ENCODE peak calls at places on chromosomes 3 and 15, in four cellular contexts. One of them, this sample, is unnamed.

GRCh38 chr3:192831111-192831644 is 86.5 kb downstream of the MB21D2 start:
- DNase-seq in GM12878: no peak
- DNase-seq in K562: no peak
- DNase-seq in HepG2: no peak
- DNase-seq in this sample: no peak

GRCh38 chr15:63872759-63873510 is 39.2 kb upstream of the HERC1 start:
- DNase-seq in K562: no peak
- DNase-seq in HepG2: no peak
- DNase-seq in GM12878: no peak
- DNase-seq in this sample: no peak

GRCh38 chr3:121883507-121883906 is 10.7 kb upstream of the SLC15A2 start:
- DNase-seq in GM12878: no peak
- DNase-seq in K562: peak
- DNase-seq in HepG2: peak
- DNase-seq in this sample: no peak

GRCh38 chr3:71956716-71957115 is 171.8 kb upstream of the PROK2 start:
- DNase-seq in HepG2: no peak
- DNase-seq in K562: peak
- DNase-seq in GM12878: no peak
- DNase-seq in this sample: peak

GRCh38 chr15:45919806-45920205 is 285.0 kb downstream of the SQOR start:
- DNase-seq in GM12878: no peak
- DNase-seq in K562: no peak
- DNase-seq in HepG2: peak
- DNase-seq in this sample: no peak

GRCh38 chr15:81303241-81304225 is 20.4 kb downstream of the STARD5 start:
- DNase-seq in GM12878: no peak
- DNase-seq in K562: no peak
- DNase-seq in HepG2: no peak
- DNase-seq in this sample: peak

GRCh38 chr3:132721479-132722164 is 587 bp downstream of the NPHP3 start:
- DNase-seq in K562: peak
- DNase-seq in HepG2: peak
- DNase-seq in GM12878: no peak
- DNase-seq in this sample: no peak

GRCh38 chr15:78000089-78000926 is 77.2 kb downstream of the TBC1D2B start:
- DNase-seq in K562: peak
- DNase-seq in HepG2: peak
- DNase-seq in GM12878: no peak
- DNase-seq in this sample: peak

GRCh38 chr3:128521715-128522114 is 28.7 kb upstream of the GATA2 start:
- DNase-seq in HepG2: no peak
- DNase-seq in GM12878: no peak
- DNase-seq in K562: no peak
- DNase-seq in this sample: no peak

GRCh38 chr3:159763466-159764210 is 225.0 kb upstream of the IL12A start:
- DNase-seq in GM12878: no peak
- DNase-seq in HepG2: no peak
- DNase-seq in K562: peak
- DNase-seq in this sample: peak

GRCh38 chr3:146160233-146160963 is 586 bp downstream of the PLOD2 start:
- DNase-seq in GM12878: no peak
- DNase-seq in K562: peak
- DNase-seq in HepG2: peak
- DNase-seq in this sample: peak

GRCh38 chr15:92608866-92609700 is 46.5 kb downstream of the FAM174B start:
- DNase-seq in HepG2: no peak
- DNase-seq in K562: no peak
- DNase-seq in GM12878: no peak
- DNase-seq in this sample: no peak

GRCh38 chr3:189304465-189305341 is 132.9 kb downstream of the TPRG1 start:
- DNase-seq in K562: no peak
- DNase-seq in GM12878: no peak
- DNase-seq in HepG2: no peak
- DNase-seq in this sample: peak

GRCh38 chr3:134622803-134623365 is 27.9 kb downstream of the KY start:
- DNase-seq in K562: no peak
- DNase-seq in HepG2: no peak
- DNase-seq in GM12878: no peak
- DNase-seq in this sample: peak

GRCh38 chr15:94297543-94297942 is 66.2 kb downstream of the MCTP2 start:
- DNase-seq in GM12878: no peak
- DNase-seq in HepG2: no peak
- DNase-seq in K562: no peak
- DNase-seq in this sample: no peak

GRCh38 chr3:142209655-142210054 is 15.7 kb downstream of the GK5 start:
- DNase-seq in GM12878: no peak
- DNase-seq in HepG2: no peak
- DNase-seq in K562: no peak
- DNase-seq in this sample: no peak

GRCh38 chr3:172885704-172886103 is 135.2 kb downstream of the ECT2 start:
- DNase-seq in K562: no peak
- DNase-seq in HepG2: peak
- DNase-seq in GM12878: no peak
- DNase-seq in this sample: no peak

GRCh38 chr3:119524931-119525662 is 26.8 kb downstream of the TIMMDC1 start:
- DNase-seq in HepG2: no peak
- DNase-seq in GM12878: no peak
- DNase-seq in K562: peak
- DNase-seq in this sample: no peak

GRCh38 chr3:142857056-142857455 is 31.8 kb downstream of the PCOLCE2 start:
- DNase-seq in K562: peak
- DNase-seq in GM12878: no peak
- DNase-seq in HepG2: peak
- DNase-seq in this sample: no peak

GRCh38 chr3:64345351-64345750 is 120.1 kb upstream of the PRICKLE2 start:
- DNase-seq in K562: no peak
- DNase-seq in HepG2: no peak
- DNase-seq in GM12878: no peak
- DNase-seq in this sample: no peak

GRCh38 chr15:62906627-62907026 is 135.9 kb upstream of the TPM1 start:
- DNase-seq in GM12878: no peak
- DNase-seq in HepG2: no peak
- DNase-seq in K562: no peak
- DNase-seq in this sample: no peak

GRCh38 chr3:159881828-159882309 is 106.8 kb upstream of the IL12A start:
- DNase-seq in GM12878: no peak
- DNase-seq in HepG2: no peak
- DNase-seq in K562: no peak
- DNase-seq in this sample: no peak

GRCh38 chr3:38036286-38036685 is 2.7 kb upstream of the DLEC1 start:
- DNase-seq in GM12878: no peak
- DNase-seq in K562: no peak
- DNase-seq in HepG2: no peak
- DNase-seq in this sample: no peak

GRCh38 chr15:94411279-94411678 is 179.9 kb downstream of the MCTP2 start:
- DNase-seq in HepG2: no peak
- DNase-seq in K562: no peak
- DNase-seq in GM12878: no peak
- DNase-seq in this sample: no peak

GRCh38 chr3:115512565-115513410 is 110.5 kb upstream of the GAP43 start:
- DNase-seq in HepG2: no peak
- DNase-seq in K562: peak
- DNase-seq in GM12878: no peak
- DNase-seq in this sample: peak

GRCh38 chr15:68325721-68326120 is 48.2 kb downstream of the FEM1B start:
- DNase-seq in HepG2: no peak
- DNase-seq in GM12878: no peak
- DNase-seq in K562: no peak
- DNase-seq in this sample: no peak

GRCh38 chr3:123481071-123481470 is 32.2 kb upstream of the ADCY5 start:
- DNase-seq in HepG2: no peak
- DNase-seq in K562: no peak
- DNase-seq in GM12878: no peak
- DNase-seq in this sample: no peak

GRCh38 chr3:42552830-42553229 is 28.9 kb downstream of the SEC22C start:
- DNase-seq in HepG2: no peak
- DNase-seq in GM12878: no peak
- DNase-seq in K562: no peak
- DNase-seq in this sample: no peak

GRCh38 chr15:65372787-65373067 is 5.1 kb downstream of the IGDCC3 start:
- DNase-seq in HepG2: no peak
- DNase-seq in K562: no peak
- DNase-seq in GM12878: no peak
- DNase-seq in this sample: no peak

GRCh38 chr3:18443670-18444596 is 18.8 kb upstream of the SATB1 start:
- DNase-seq in GM12878: no peak
- DNase-seq in HepG2: no peak
- DNase-seq in K562: no peak
- DNase-seq in this sample: peak

GRCh38 chr3:157109267-157110141 is 50.4 kb downstream of the CCNL1 start:
- DNase-seq in HepG2: no peak
- DNase-seq in GM12878: no peak
- DNase-seq in K562: peak
- DNase-seq in this sample: no peak

GRCh38 chr15:67193223-67194009 is 61.0 kb downstream of the AAGAB start:
- DNase-seq in HepG2: no peak
- DNase-seq in K562: no peak
- DNase-seq in GM12878: no peak
- DNase-seq in this sample: no peak

GRCh38 chr15:89822030-89822429 is 7.4 kb upstream of the ANPEP start:
- DNase-seq in HepG2: no peak
- DNase-seq in K562: no peak
- DNase-seq in GM12878: peak
- DNase-seq in this sample: no peak

GRCh38 chr15:98515186-98515585 is 133.2 kb upstream of the IGF1R start:
- DNase-seq in HepG2: no peak
- DNase-seq in GM12878: no peak
- DNase-seq in K562: no peak
- DNase-seq in this sample: peak

GRCh38 chr15:47944911-47945310 is 175.9 kb upstream of the SLC24A5 start:
- DNase-seq in K562: no peak
- DNase-seq in HepG2: no peak
- DNase-seq in GM12878: no peak
- DNase-seq in this sample: no peak

GRCh38 chr3:110767838-110768237 is 303.8 kb upstream of the NECTIN3 start:
- DNase-seq in GM12878: no peak
- DNase-seq in HepG2: no peak
- DNase-seq in K562: no peak
- DNase-seq in this sample: no peak

GRCh38 chr3:150049317-150049716 is 78.6 kb upstream of the PFN2 start:
- DNase-seq in GM12878: no peak
- DNase-seq in HepG2: no peak
- DNase-seq in K562: no peak
- DNase-seq in this sample: no peak
- TF ChIP-seq CBX5 in GM12878: no peak
- TF ChIP-seq CBX5 in HepG2: no peak
- TF ChIP-seq CBX5 in K562: no peak
- TF ChIP-seq CBX5 in this sample: no peak

GRCh38 chr3:44989141-44989540 is 13.1 kb downstream of the EXOSC7 start:
- DNase-seq in GM12878: no peak
- DNase-seq in HepG2: no peak
- DNase-seq in K562: no peak
- DNase-seq in this sample: no peak

GRCh38 chr3:44991326-44991725 is 15.3 kb downstream of the EXOSC7 start:
- DNase-seq in K562: no peak
- DNase-seq in GM12878: no peak
- DNase-seq in HepG2: no peak
- DNase-seq in this sample: no peak

GRCh38 chr3:44988073-44988472 is 12.0 kb downstream of the EXOSC7 start:
- DNase-seq in GM12878: no peak
- DNase-seq in HepG2: no peak
- DNase-seq in K562: peak
- DNase-seq in this sample: no peak

GRCh38 chr3:44987318-44987717 is 11.3 kb downstream of the EXOSC7 start:
- DNase-seq in GM12878: no peak
- DNase-seq in K562: no peak
- DNase-seq in HepG2: no peak
- DNase-seq in this sample: no peak

GRCh38 chr3:44989636-44990373 is 13.8 kb downstream of the EXOSC7 start:
- DNase-seq in HepG2: no peak
- DNase-seq in K562: no peak
- DNase-seq in GM12878: no peak
- DNase-seq in this sample: no peak
- TF ChIP-seq CBX5 in HepG2: no peak
- TF ChIP-seq CBX5 in K562: no peak
- TF ChIP-seq CBX5 in GM12878: no peak
- TF ChIP-seq CBX5 in this sample: no peak

DNA sequence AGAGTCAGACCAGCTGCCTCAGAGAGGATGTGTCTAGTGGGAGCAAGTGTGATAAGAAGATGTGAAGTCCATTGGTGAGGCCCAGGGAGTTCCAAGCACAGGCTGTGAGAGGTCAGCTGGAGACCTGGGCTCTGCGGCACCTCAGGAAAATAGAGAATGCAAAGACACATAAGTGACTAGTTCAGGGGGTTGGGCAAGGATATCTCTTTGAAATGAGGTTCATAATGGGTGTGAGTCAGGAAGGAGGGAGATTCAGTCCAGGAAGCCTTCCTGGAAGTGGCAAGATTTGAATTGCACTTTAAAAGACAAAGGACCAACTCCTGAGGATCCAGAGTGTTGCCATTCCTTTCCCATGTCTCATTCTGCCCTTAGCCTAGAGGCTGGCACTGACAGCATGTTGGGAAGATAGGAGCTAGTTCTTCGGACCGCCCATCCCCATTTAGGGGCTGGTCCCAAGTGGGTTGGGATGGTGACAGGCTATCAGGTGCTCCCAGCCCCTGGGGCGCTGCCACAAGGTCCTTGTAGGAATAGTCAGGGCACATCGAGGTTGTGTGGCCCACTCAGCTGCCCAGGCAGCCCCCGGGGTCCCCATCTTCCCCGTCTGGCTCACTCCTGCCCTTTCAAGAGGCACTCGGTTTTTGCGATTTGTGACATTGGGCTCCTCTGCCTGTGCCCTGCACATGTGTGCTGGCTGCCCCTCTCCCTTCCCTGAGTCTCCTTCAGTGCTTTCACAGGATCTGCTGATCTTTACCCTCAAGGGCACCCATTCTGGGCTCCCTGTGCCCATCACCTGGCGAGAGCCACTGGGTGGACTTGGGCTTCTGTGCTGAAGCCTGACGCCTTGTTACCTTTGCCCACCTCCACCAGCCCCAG is 23.7 kb downstream of the ESYT3 start:
- DNase-seq in GM12878: no peak
- DNase-seq in HepG2: no peak
- DNase-seq in K562: no peak
- DNase-seq in this sample: no peak
- TF ChIP-seq CBX5 in GM12878: no peak
- TF ChIP-seq CBX5 in HepG2: no peak
- TF ChIP-seq CBX5 in K562: no peak
- TF ChIP-seq CBX5 in this sample: no peak

GRCh38 chr15:38758001-38758400 is 193.4 kb upstream of the RASGRP1 start:
- DNase-seq in GM12878: no peak
- DNase-seq in K562: no peak
- DNase-seq in HepG2: no peak
- DNase-seq in this sample: no peak
- TF ChIP-seq CBX5 in GM12878: no peak
- TF ChIP-seq CBX5 in K562: no peak
- TF ChIP-seq CBX5 in HepG2: no peak
- TF ChIP-seq CBX5 in this sample: no peak

This sample was measured in H1.